ENCODE peak calls at places on chromosomes 2 and 18, in eight cellular contexts. One of them, this sample, is unnamed.

GRCh38 chr18:25896178-25896780 is 194.1 kb downstream of the SS18 start:
- DNase-seq in brain microvascular endothelial cell: peak; percentile 41
- DNase-seq in left ventricle myocardium inferior: no peak
- DNase-seq in activated naive CD8-positive, alpha-beta T cell treated with anti-CD3 and anti-CD28 coated beads, Interleukin-2, amount 50 U/mL, for 24 hours: peak; percentile 20
- DNase-seq in activated T-cell treated with anti-CD3 and anti-CD28 coated beads for 1 hour: no peak
- DNase-seq in stimulated activated naive CD8-positive, alpha-beta T cell treated with anti-CD3 and anti-CD28 coated beads, Interleukin-15, Interleukin-2, amounts not matched to agents 100 U/mL and 50 U/mL, for 24 hours: peak; percentile 23
- DNase-seq in GM20000: peak; percentile 58
- DNase-seq in stimulated activated CD8-positive, alpha-beta memory T cell treated with anti-CD3 and anti-CD28 coated beads, Interleukin-4, amount 100 ng/mL, for 48 hours: peak; percentile 35
- DNase-seq in this sample: peak; percentile 70

GRCh38 chr18:55650363-55650870 is 62.4 kb upstream of the TCF4 start:
- DNase-seq in left ventricle myocardium inferior: no peak
- DNase-seq in activated T-cell treated with anti-CD3 and anti-CD28 coated beads for 1 hour: no peak
- DNase-seq in GM20000: no peak
- DNase-seq in stimulated activated CD8-positive, alpha-beta memory T cell treated with anti-CD3 and anti-CD28 coated beads, Interleukin-4, amount 100 ng/mL, for 48 hours: no peak
- DNase-seq in brain microvascular endothelial cell: peak; percentile 9
- DNase-seq in activated naive CD8-positive, alpha-beta T cell treated with anti-CD3 and anti-CD28 coated beads, Interleukin-2, amount 50 U/mL, for 24 hours: no peak
- DNase-seq in stimulated activated naive CD8-positive, alpha-beta T cell treated with anti-CD3 and anti-CD28 coated beads, Interleukin-15, Interleukin-2, amounts not matched to agents 100 U/mL and 50 U/mL, for 24 hours: no peak
- DNase-seq in this sample: no peak

GRCh38 chr2:205769494-205769848 is 87.2 kb downstream of the NRP2 start:
- DNase-seq in stimulated activated naive CD8-positive, alpha-beta T cell treated with anti-CD3 and anti-CD28 coated beads, Interleukin-15, Interleukin-2, amounts not matched to agents 100 U/mL and 50 U/mL, for 24 hours: no peak
- DNase-seq in GM20000: no peak
- DNase-seq in activated T-cell treated with anti-CD3 and anti-CD28 coated beads for 1 hour: no peak
- DNase-seq in brain microvascular endothelial cell: peak; percentile 69
- DNase-seq in activated naive CD8-positive, alpha-beta T cell treated with anti-CD3 and anti-CD28 coated beads, Interleukin-2, amount 50 U/mL, for 24 hours: no peak
- DNase-seq in stimulated activated CD8-positive, alpha-beta memory T cell treated with anti-CD3 and anti-CD28 coated beads, Interleukin-4, amount 100 ng/mL, for 48 hours: no peak
- DNase-seq in left ventricle myocardium inferior: no peak
- DNase-seq in this sample: no peak

GRCh38 chr2:216866515-216867095 is 6.7 kb upstream of the TNP1 start:
- DNase-seq in GM20000: no peak
- DNase-seq in activated naive CD8-positive, alpha-beta T cell treated with anti-CD3 and anti-CD28 coated beads, Interleukin-2, amount 50 U/mL, for 24 hours: no peak
- DNase-seq in stimulated activated naive CD8-positive, alpha-beta T cell treated with anti-CD3 and anti-CD28 coated beads, Interleukin-15, Interleukin-2, amounts not matched to agents 100 U/mL and 50 U/mL, for 24 hours: no peak
- DNase-seq in stimulated activated CD8-positive, alpha-beta memory T cell treated with anti-CD3 and anti-CD28 coated beads, Interleukin-4, amount 100 ng/mL, for 48 hours: no peak
- DNase-seq in activated T-cell treated with anti-CD3 and anti-CD28 coated beads for 1 hour: no peak
- DNase-seq in left ventricle myocardium inferior: no peak
- DNase-seq in brain microvascular endothelial cell: no peak
- DNase-seq in this sample: no peak

GRCh38 chr2:121287146-121287798 is 2.3 kb upstream of the TFCP2L1 start:
- DNase-seq in stimulated activated CD8-positive, alpha-beta memory T cell treated with anti-CD3 and anti-CD28 coated beads, Interleukin-4, amount 100 ng/mL, for 48 hours: no peak
- DNase-seq in brain microvascular endothelial cell: no peak
- DNase-seq in activated naive CD8-positive, alpha-beta T cell treated with anti-CD3 and anti-CD28 coated beads, Interleukin-2, amount 50 U/mL, for 24 hours: no peak
- DNase-seq in activated T-cell treated with anti-CD3 and anti-CD28 coated beads for 1 hour: no peak
- DNase-seq in stimulated activated naive CD8-positive, alpha-beta T cell treated with anti-CD3 and anti-CD28 coated beads, Interleukin-15, Interleukin-2, amounts not matched to agents 100 U/mL and 50 U/mL, for 24 hours: no peak
- DNase-seq in left ventricle myocardium inferior: peak; percentile 26
- DNase-seq in GM20000: no peak
- DNase-seq in this sample: peak; percentile 54

GRCh38 chr2:111227716-111228141 is 107.0 kb downstream of the BCL2L11 start:
- DNase-seq in GM20000: no peak
- DNase-seq in stimulated activated CD8-positive, alpha-beta memory T cell treated with anti-CD3 and anti-CD28 coated beads, Interleukin-4, amount 100 ng/mL, for 48 hours: no peak
- DNase-seq in activated naive CD8-positive, alpha-beta T cell treated with anti-CD3 and anti-CD28 coated beads, Interleukin-2, amount 50 U/mL, for 24 hours: no peak
- DNase-seq in left ventricle myocardium inferior: no peak
- DNase-seq in activated T-cell treated with anti-CD3 and anti-CD28 coated beads for 1 hour: no peak
- DNase-seq in stimulated activated naive CD8-positive, alpha-beta T cell treated with anti-CD3 and anti-CD28 coated beads, Interleukin-15, Interleukin-2, amounts not matched to agents 100 U/mL and 50 U/mL, for 24 hours: no peak
- DNase-seq in brain microvascular endothelial cell: peak; percentile 59
- DNase-seq in this sample: no peak

GRCh38 chr2:1268034-1268433 is 145.2 kb upstream of the TPO start:
- DNase-seq in stimulated activated CD8-positive, alpha-beta memory T cell treated with anti-CD3 and anti-CD28 coated beads, Interleukin-4, amount 100 ng/mL, for 48 hours: no peak
- DNase-seq in activated naive CD8-positive, alpha-beta T cell treated with anti-CD3 and anti-CD28 coated beads, Interleukin-2, amount 50 U/mL, for 24 hours: no peak
- DNase-seq in activated T-cell treated with anti-CD3 and anti-CD28 coated beads for 1 hour: no peak
- DNase-seq in left ventricle myocardium inferior: no peak
- DNase-seq in GM20000: no peak
- DNase-seq in stimulated activated naive CD8-positive, alpha-beta T cell treated with anti-CD3 and anti-CD28 coated beads, Interleukin-15, Interleukin-2, amounts not matched to agents 100 U/mL and 50 U/mL, for 24 hours: no peak
- DNase-seq in brain microvascular endothelial cell: no peak
- DNase-seq in this sample: no peak

GRCh38 chr2:203690110-203691047 is 16.1 kb upstream of the CD28 start:
- DNase-seq in stimulated activated CD8-positive, alpha-beta memory T cell treated with anti-CD3 and anti-CD28 coated beads, Interleukin-4, amount 100 ng/mL, for 48 hours: no peak
- DNase-seq in activated T-cell treated with anti-CD3 and anti-CD28 coated beads for 1 hour: no peak
- DNase-seq in brain microvascular endothelial cell: no peak
- DNase-seq in left ventricle myocardium inferior: no peak
- DNase-seq in stimulated activated naive CD8-positive, alpha-beta T cell treated with anti-CD3 and anti-CD28 coated beads, Interleukin-15, Interleukin-2, amounts not matched to agents 100 U/mL and 50 U/mL, for 24 hours: no peak
- DNase-seq in activated naive CD8-positive, alpha-beta T cell treated with anti-CD3 and anti-CD28 coated beads, Interleukin-2, amount 50 U/mL, for 24 hours: no peak
- DNase-seq in GM20000: no peak
- DNase-seq in this sample: peak; percentile 40